ENCODE peak calls at places on chromosome 15, in four cellular contexts. H is SK-N-SH, N is K562, B is GM12878. O is an unnamed sample.

GRCh38 chr15:77033729-77034619 is 36.9 kb downstream of the TSPAN3 start:
- DNase-seq in H (peak; percentile 22), N (no peak), B (no peak), O (peak; percentile 6)

GRCh38 chr15:84804005-84804803 is 13.0 kb upstream of the ALPK3 start:
- DNase-seq in H (no peak), N (no peak), B (no peak), O (no peak)

GRCh38 chr15:26102988-26103387 is 239.9 kb upstream of the ATP10A start:
- DNase-seq in H (no peak), N (peak; percentile 19), B (no peak), O (no peak)

GRCh38 chr15:25565470-25566264 is 126.8 kb upstream of the UBE3A start:
- DNase-seq in H (no peak), N (no peak), B (no peak), O (no peak)

GRCh38 chr15:66912001-66912400 is 153.4 kb upstream of the SMAD3 start:
- DNase-seq in H (no peak), N (no peak), B (no peak), O (no peak)

GRCh38 chr15:98999233-98999632 is 8.4 kb downstream of the PGPEP1L start:
- DNase-seq in H (no peak), N (no peak), B (no peak), O (no peak)

GRCh38 chr15:45180648-45181436 is 6.9 kb downstream of the SHF start:
- DNase-seq in H (no peak), N (no peak), B (no peak), O (no peak)

GRCh38 chr15:93859176-93859575 is 372.2 kb upstream of the MCTP2 start:
- DNase-seq in H (no peak), N (no peak), B (no peak), O (no peak)

GRCh38 chr15:76863693-76864092 is 41.4 kb downstream of the SCAPER start:
- DNase-seq in H (no peak), N (no peak), B (no peak), O (no peak)

GRCh38 chr15:101810905-101811304 is 1.1 kb upstream of the OR4F15 start:
- DNase-seq in H (no peak), N (no peak), B (no peak), O (no peak)

GRCh38 chr15:45417303-45417950 is 39.1 kb upstream of the GATM start:
- DNase-seq in H (no peak), N (peak; percentile 24), B (no peak), O (no peak)

GRCh38 chr15:70935631-70936030 is 43.0 kb downstream of the LRRC49 start:
- DNase-seq in H (no peak), N (peak; percentile 5), B (no peak), O (no peak)

GRCh38 chr15:89389841-89390603 is 55.4 kb upstream of the POLG start:
- DNase-seq in H (peak; percentile 83), N (no peak), B (no peak), O (no peak)

GRCh38 chr15:100889359-100890058 is 9.9 kb downstream of the ALDH1A3 start:
- DNase-seq in H (no peak), N (no peak), B (no peak), O (no peak)

GRCh38 chr15:89533861-89534544 is 37.6 kb upstream of the RHCG start:
- DNase-seq in H (no peak), N (no peak), B (no peak), O (no peak)

GRCh38 chr15:85455851-85456250 is 75.4 kb downstream of the AKAP13 start:
- DNase-seq in H (no peak), N (no peak), B (no peak), O (no peak)

GRCh38 chr15:29693225-29693624 is 129.0 kb downstream of the TJP1 start:
- DNase-seq in H (no peak), N (no peak), B (no peak), O (no peak)

GRCh38 chr15:60798821-60799220 is 319.9 kb upstream of the ICE2 start:
- DNase-seq in H (no peak), N (no peak), B (peak; percentile 19), O (no peak)

GRCh38 chr15:35755237-35755802 is 209.4 kb upstream of the DPH6 start:
- DNase-seq in H (no peak), N (no peak), B (no peak), O (no peak)

GRCh38 chr15:74530771-74531143 is 10.3 kb upstream of the ARID3B start:
- DNase-seq in H (no peak), N (no peak), B (no peak), O (no peak)

GRCh38 chr15:72099155-72099554 is 18.8 kb downstream of the MYO9A start:
- DNase-seq in H (no peak), N (no peak), B (no peak), O (no peak)

GRCh38 chr15:39361497-39361896 is 219.4 kb upstream of the THBS1 start:
- DNase-seq in H (no peak), N (no peak), B (no peak), O (no peak)

GRCh38 chr15:60385620-60386552 is 11.9 kb downstream of the ANXA2 start:
- DNase-seq in H (no peak), N (no peak), B (no peak), O (no peak)

GRCh38 chr15:67146214-67146613 is 80.8 kb downstream of the SMAD3 start:
- DNase-seq in H (peak; percentile 47), N (no peak), B (no peak), O (no peak)

GRCh38 chr15:95565702-95566101 is 764.8 kb upstream of the NR2F2 start:
- DNase-seq in H (no peak), N (no peak), B (no peak), O (no peak)

GRCh38 chr15:45242289-45242688 is 9.7 kb upstream of the SLC28A2 start:
- DNase-seq in H (no peak), N (no peak), B (no peak), O (no peak)

GRCh38 chr15:59516655-59517461 is 78.9 kb downstream of the FAM81A start:
- DNase-seq in H (no peak), N (no peak), B (no peak), O (no peak)

GRCh38 chr15:98887976-98888375 is 119.6 kb downstream of the PGPEP1L start:
- DNase-seq in H (no peak), N (no peak), B (no peak), O (no peak)

GRCh38 chr15:101698314-101698713 is 26.0 kb downstream of the TARS3 start:
- DNase-seq in H (no peak), N (no peak), B (no peak), O (no peak)

GRCh38 chr15:72179950-72180581 is 17.5 kb downstream of the GRAMD2A start:
- DNase-seq in H (no peak), N (no peak), B (no peak), O (no peak)

GRCh38 chr15:56617628-56618027 is 115.7 kb downstream of the ZNF280D start:
- DNase-seq in H (no peak), N (no peak), B (no peak), O (no peak)

GRCh38 chr15:29437888-29438713 is 168.5 kb upstream of the NSMCE3 start:
- DNase-seq in H (no peak), N (no peak), B (no peak), O (no peak)

GRCh38 chr15:48928877-48929538 is 34.7 kb downstream of the SHC4 start:
- DNase-seq in H (no peak), N (no peak), B (no peak), O (no peak)

GRCh38 chr15:63189955-63190691 is 717 bp downstream of the RAB8B start:
- DNase-seq in H (no peak), N (no peak), B (no peak), O (no peak)

GRCh38 chr15:44729394-44729913 is 6.9 kb upstream of the TRIM69 start:
- DNase-seq in H (no peak), N (peak; percentile 20), B (no peak), O (peak; percentile 32)

GRCh38 chr15:92595506-92596337 is 59.9 kb downstream of the FAM174B start:
- DNase-seq in H (no peak), N (no peak), B (no peak), O (no peak)

GRCh38 chr15:71806452-71806931 is 3.9 kb upstream of the NR2E3 start:
- DNase-seq in H (peak; percentile 73), N (no peak), B (no peak), O (no peak)

GRCh38 chr15:52078876-52079700 is 33.5 kb downstream of the BCL2L10 start:
- DNase-seq in H (peak; percentile 71), N (peak; percentile 72), B (no peak), O (peak; percentile 94)
- TF ChIP-seq USF1 in H (no peak), N (no peak), B (no peak), O (no peak)

GRCh38 chr15:68228971-68229385 is 550 bp downstream of the CLN6 start:
- DNase-seq in H (no peak), N (no peak), B (no peak), O (no peak)
- TF ChIP-seq USF1 in H (no peak), N (no peak), B (no peak), O (no peak)

GRCh38 chr15:78077860-78078187 is 313 bp upstream of the TBC1D2B start:
- DNase-seq in H (no peak), N (no peak), B (no peak), O (no peak)

GRCh38 chr15:78080088-78080460 is 2.6 kb upstream of the TBC1D2B start:
- DNase-seq in H (no peak), N (no peak), B (no peak), O (no peak)

GRCh38 chr15:78082106-78082742 is 4.7 kb upstream of the TBC1D2B start:
- DNase-seq in H (no peak), N (no peak), B (no peak), O (no peak)

GRCh38 chr15:78077053-78077859 is at the start of gene TBC1D2B:
- DNase-seq in H (peak; percentile 94), N (peak; percentile 93), B (no peak), O (peak; percentile 76)

DNA sequence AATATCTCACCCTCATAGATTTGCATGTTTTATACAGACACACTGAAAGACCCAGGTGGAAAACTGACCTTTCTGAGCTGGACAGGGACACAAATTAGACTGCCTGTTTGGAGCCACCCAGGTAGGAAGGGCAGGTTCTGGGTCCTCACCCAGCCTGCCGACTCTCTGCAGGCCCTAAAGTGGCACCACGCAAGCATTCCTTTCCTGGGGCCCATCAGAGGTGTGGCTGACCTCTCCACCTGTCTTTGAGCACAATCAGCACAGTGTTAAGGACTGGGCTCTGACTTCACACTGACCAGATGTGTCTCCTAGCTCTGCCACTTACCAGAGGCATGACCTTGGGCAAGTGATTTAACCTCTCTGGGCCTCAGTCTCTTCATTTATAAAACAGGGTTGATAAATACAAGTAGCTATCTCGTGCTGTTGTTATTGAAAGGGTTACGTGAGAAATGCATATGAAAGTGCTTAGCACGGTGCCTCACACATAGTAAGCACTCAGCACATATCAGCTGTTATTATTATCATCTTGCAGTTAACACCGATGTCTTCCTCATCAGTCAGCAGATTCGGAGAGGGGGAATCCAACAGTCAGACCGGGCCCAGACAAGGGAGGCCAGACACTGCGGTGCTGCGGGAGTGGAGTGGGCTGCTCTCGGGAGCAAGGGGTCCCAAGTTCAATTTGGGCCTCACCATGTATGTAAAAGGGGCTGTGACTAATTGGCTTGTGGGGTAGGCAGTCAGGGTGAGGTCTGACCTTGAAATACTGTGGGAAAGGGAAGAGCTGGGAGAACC is 2.0 kb upstream of the TBC1D2B start:
- DNase-seq in H (no peak), N (no peak), B (no peak), O (no peak)
- TF ChIP-seq USF1 in H (no peak), N (no peak), B (no peak), O (no peak)

GRCh38 chr15:31080618-31081017 is 20.9 kb downstream of the TRPM1 start:
- DNase-seq in H (peak; percentile 79), N (peak; percentile 98), B (no peak), O (peak; percentile 86)
- TF ChIP-seq USF1 in H (no peak), N (no peak), B (no peak), O (no peak)

GRCh38 chr15:90885432-90886290 is 1.4 kb downstream of the FES start:
- DNase-seq in H (peak; percentile 91), N (peak; percentile 76), B (no peak), O (peak; percentile 89)
- TF ChIP-seq USF1 in H (no peak), N (peak; percentile 25), B (peak; percentile 63), O (no peak)